ENCODE peak calls at places on chromosome 16, in four cellular contexts. J, M, C and L are unnamed samples.

GRCh38 chr16:4358831-4359561 is 7.9 kb upstream of the PAM16 start:
- DNase-seq in J (peak), M (peak), C (no peak), L (peak)

GRCh38 chr16:87765776-87766484 is at the start of gene KLHDC4:
- DNase-seq in M (peak), J (peak), C (peak), L (peak)

GRCh38 chr16:30526137-30526822 is at the start of gene ZNF768:
- DNase-seq in J (peak), C (no peak), M (peak), L (peak)

GRCh38 chr16:85334718-85335583 is 222.7 kb upstream of the CIBAR2 start:
- DNase-seq in M (peak), C (no peak), J (no peak), L (peak)

GRCh38 chr16:89720520-89720858 is 209 bp downstream of the VPS9D1 start:
- DNase-seq in M (peak), C (no peak), J (no peak), L (peak)

GRCh38 chr16:57971848-57972247 is 920 bp upstream of the CNGB1 start:
- DNase-seq in J (no peak), M (no peak), C (no peak), L (no peak)

GRCh38 chr16:69465881-69466280 is 41.5 kb downstream of the CYB5B start:
- DNase-seq in M (peak), C (no peak), J (no peak), L (no peak)

GRCh38 chr16:785563-786535 is 2.3 kb downstream of the RPUSD1 start:
- DNase-seq in C (no peak), M (peak), J (peak), L (peak)

GRCh38 chr16:273547-274421 is 2.0 kb downstream of the RGS11 start:
- DNase-seq in C (no peak), J (peak), M (no peak), L (peak)

GRCh38 chr16:89557230-89557935 is 3.1 kb upstream of the RPL13 start:
- DNase-seq in C (no peak), J (peak), M (peak), L (peak)

GRCh38 chr16:47777191-47777590 is 316.1 kb downstream of the PHKB start:
- DNase-seq in M (no peak), C (no peak), J (no peak), L (no peak)

GRCh38 chr16:79272141-79272577 is 328.4 kb downstream of the MAF start:
- DNase-seq in J (no peak), C (no peak), M (no peak), L (no peak)

GRCh38 chr16:26594666-26595065 is 472.1 kb upstream of the C16orf82 start:
- DNase-seq in J (no peak), C (no peak), M (no peak), L (no peak)

GRCh38 chr16:86835981-86836380 is 257.6 kb downstream of the FOXL1 start:
- DNase-seq in J (no peak), C (no peak), M (no peak), L (no peak)

GRCh38 chr16:4260360-4260759 is 12.5 kb downstream of the TFAP4 start:
- DNase-seq in J (no peak), M (no peak), C (no peak), L (no peak)

GRCh38 chr16:85347213-85347591 is 234.9 kb upstream of the CIBAR2 start:
- DNase-seq in M (peak), C (no peak), J (peak), L (peak)

DNA sequence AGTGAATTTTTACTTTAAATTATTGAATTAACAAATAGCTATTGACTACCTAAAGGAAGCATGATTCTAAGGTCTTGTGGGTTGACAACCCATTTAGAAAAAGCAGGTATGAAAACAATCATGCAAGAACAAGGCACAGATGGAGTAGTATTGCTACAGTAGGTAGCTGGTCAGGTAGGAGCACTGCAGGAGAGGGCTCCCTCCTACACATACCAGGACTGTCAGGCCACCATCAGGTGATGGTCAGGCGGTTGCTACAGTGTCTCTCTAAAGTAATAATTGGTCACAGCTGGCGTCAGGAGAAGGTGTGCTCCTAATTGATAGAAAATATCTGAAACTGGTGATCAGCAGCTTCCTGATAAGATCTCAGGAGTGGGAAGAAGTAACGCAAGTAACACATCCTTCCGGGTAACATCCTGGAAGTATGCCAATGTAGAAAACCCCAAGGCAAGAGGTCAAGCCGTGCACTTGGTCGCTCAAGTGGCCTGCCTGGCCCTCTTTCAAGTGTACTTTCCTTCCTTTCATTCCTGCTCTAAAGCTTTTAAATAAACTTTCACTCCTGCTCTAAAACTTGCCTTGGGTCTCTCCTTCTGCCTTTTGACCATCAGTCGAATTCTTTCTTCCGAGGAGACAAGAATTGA is 486.5 kb downstream of the TMEM114 start:
- DNase-seq in C (no peak), J (no peak), M (no peak), L (no peak)
- TF ChIP-seq CEBPB in C (no peak), J (no peak), M (no peak), L (no peak)

DNA sequence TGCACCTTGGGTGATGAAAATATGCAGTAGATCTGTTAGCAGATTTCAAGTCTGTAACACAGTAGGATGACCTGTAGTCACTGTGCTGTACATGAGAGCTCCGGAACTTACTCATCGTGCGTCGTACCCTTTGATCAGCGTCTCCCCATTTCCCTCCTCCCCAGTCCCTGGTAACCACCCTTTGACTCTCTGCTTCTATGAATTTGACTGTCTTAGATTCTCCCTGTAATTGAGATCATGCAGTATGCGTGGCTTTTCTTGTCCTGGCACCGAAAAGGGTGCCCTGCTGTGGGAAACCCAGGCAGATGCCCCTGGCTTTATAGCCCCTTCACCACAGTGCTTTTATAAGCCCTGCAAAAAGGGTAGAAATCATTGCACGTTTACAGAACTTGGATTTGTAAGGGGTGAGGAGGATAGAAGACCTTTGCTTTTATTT is 20.5 kb downstream of the CLEC16A start:
- DNase-seq in J (no peak), M (no peak), C (peak), L (no peak)
- TF ChIP-seq MYC in J (no peak), M (no peak), C (no peak), L (no peak)

GRCh38 chr16:80273635-80274538 is 266.9 kb upstream of the DYNLRB2 start:
- DNase-seq in J (no peak), M (no peak), C (no peak), L (no peak)

GRCh38 chr16:80280557-80280956 is 260.2 kb upstream of the DYNLRB2 start:
- DNase-seq in C (no peak), M (no peak), J (no peak), L (no peak)

GRCh38 chr16:80277182-80277581 is 263.6 kb upstream of the DYNLRB2 start:
- DNase-seq in J (no peak), M (no peak), C (no peak), L (peak)

GRCh38 chr16:80274576-80275191 is 266.1 kb upstream of the DYNLRB2 start:
- DNase-seq in C (no peak), M (no peak), J (no peak), L (no peak)
- TF ChIP-seq CEBPB in C (no peak), M (no peak), J (no peak), L (no peak)

DNA sequence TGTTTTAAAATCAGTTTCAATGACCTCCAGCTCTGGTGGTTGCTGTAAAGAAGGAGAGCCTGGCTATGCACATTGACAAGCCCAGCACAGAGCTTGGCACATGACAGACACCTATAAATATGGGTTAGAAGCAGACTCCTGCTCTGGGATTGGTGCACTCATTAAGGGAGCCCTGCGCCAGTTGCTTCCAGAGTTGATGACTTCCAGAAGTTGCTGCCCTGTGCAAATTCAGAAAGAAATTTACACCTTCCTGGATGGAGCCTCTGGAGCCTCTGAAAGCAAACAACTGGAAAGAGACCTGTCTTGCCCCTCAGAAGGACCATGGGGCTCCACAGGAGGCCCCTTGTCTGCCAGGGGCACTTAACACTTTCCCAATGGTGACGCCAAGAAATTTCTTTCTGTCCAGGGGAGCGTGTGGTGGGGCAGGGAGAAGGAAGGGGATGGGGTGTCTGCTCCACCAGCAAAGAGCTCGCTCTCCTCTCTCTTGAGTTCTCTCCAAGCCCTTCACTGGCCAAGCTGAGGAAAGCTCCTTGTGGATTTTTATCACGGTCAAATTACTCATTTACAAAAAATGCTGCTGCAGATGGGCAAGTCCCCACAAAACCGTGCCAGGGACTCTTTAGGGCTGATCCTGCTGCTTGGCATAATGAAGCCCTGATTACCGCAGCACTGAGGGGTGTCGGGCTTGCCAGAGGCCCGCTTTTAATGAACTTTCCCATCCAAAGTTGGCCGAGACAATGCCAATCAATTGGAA is 583.8 kb upstream of the CDH5 start:
- DNase-seq in M (no peak), J (no peak), C (no peak), L (no peak)
- TF ChIP-seq MYC in M (no peak), J (no peak), C (no peak), L (no peak)

GRCh38 chr16:28103516-28104170 is 40.1 kb upstream of the GSG1L start:
- DNase-seq in M (no peak), C (no peak), J (no peak), L (no peak)
- TF ChIP-seq CEBPB in M (no peak), C (no peak), J (no peak), L (no peak)

GRCh38 chr16:53370827-53371226 is 63.4 kb upstream of the RBL2 start:
- DNase-seq in C (no peak), J (no peak), M (no peak), L (no peak)

GRCh38 chr16:53372942-53373871 is 61.1 kb upstream of the RBL2 start:
- DNase-seq in J (peak), C (no peak), M (no peak), L (peak)

DNA sequence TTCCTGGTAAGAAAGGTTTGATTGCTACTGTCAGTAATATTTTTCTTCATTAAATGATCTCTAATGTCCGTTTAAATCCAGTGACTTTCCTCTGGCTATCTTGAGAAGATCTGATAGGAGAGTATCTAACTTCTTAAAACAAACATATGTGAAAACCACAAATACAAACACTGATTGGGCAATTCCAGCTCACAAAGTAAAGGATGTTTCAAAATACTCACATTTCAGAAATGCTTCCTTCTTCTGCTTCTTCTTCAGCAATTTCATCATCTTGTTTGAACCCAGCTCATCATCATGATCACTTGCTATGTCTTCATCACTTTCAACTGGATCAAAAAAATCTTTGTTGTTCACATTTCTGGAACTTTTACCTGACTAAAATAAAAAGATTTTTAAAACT is 64.3 kb upstream of the RBL2 start:
- DNase-seq in J (peak), C (no peak), M (no peak), L (no peak)
- TF ChIP-seq MYC in J (no peak), C (no peak), M (no peak), L (no peak)

GRCh38 chr16:2955438-2955778 is 8.7 kb upstream of the KREMEN2 start:
- DNase-seq in J (no peak), C (no peak), M (no peak), L (no peak)
- TF ChIP-seq CEBPB in J (no peak), C (no peak), M (no peak), L (no peak)